ENCODE peak calls at places on chromosome 21, in six cellular contexts. F is H1, C is IMR-90, A is mesendoderm, J is trophoblast cell, P is mesenchymal stem cell. U is an unnamed sample.

GRCh38 chr21:25964009-25964408 is 206.6 kb downstream of the APP start:
- DNase-seq in F (no peak), C (no peak), A (no peak), J (peak; percentile 25), P (peak; percentile 29), U (no peak)

GRCh38 chr21:21238882-21239400 is 240.7 kb downstream of the NCAM2 start:
- DNase-seq in F (no peak), C (peak; percentile 22), A (no peak), J (no peak), P (no peak), U (no peak)

GRCh38 chr21:32653326-32653901 is 41.2 kb upstream of the CFAP298 start:
- DNase-seq in F (no peak), C (peak; percentile 10), A (peak; percentile 47), J (peak; percentile 55), P (peak; percentile 29), U (peak; percentile 5)

GRCh38 chr21:27425172-27425571 is 458.3 kb upstream of the ADAMTS5 start:
- DNase-seq in F (no peak), C (no peak), A (peak; percentile 81), J (peak; percentile 80), P (no peak), U (no peak)

GRCh38 chr21:23804866-23805265 is 1802.4 kb downstream of the MRPL39 start:
- DNase-seq in F (no peak), C (no peak), A (no peak), J (no peak), P (no peak), U (no peak)

GRCh38 chr21:24826822-24827221 is 780.5 kb downstream of the MRPL39 start:
- DNase-seq in F (no peak), C (no peak), A (no peak), J (no peak), P (no peak), U (no peak)

GRCh38 chr21:16279658-16280581 is 550.1 kb downstream of the USP25 start:
- DNase-seq in F (peak; percentile 3), C (peak; percentile 10), A (peak; percentile 20), J (no peak), P (peak; percentile 37), U (peak; percentile 75)

GRCh38 chr21:42179316-42179715 is 39.6 kb upstream of the ABCG1 start:
- DNase-seq in F (no peak), C (no peak), A (no peak), J (no peak), P (no peak), U (no peak)

GRCh38 chr21:42598159-42598735 is 55.2 kb upstream of the PDE9A start:
- DNase-seq in F (no peak), C (no peak), A (no peak), J (no peak), P (no peak), U (no peak)

GRCh38 chr21:39040494-39041110 is 142.6 kb downstream of the PSMG1 start:
- DNase-seq in F (no peak), C (no peak), A (no peak), J (no peak), P (no peak), U (no peak)

GRCh38 chr21:35048183-35048601 is 910 bp downstream of the RUNX1 start:
- DNase-seq in F (no peak), C (no peak), A (no peak), J (peak; percentile 38), P (peak; percentile 81), U (no peak)

GRCh38 chr21:46605759-46606426 is 1.0 kb upstream of the S100B start:
- DNase-seq in F (no peak), C (no peak), A (no peak), J (no peak), P (no peak), U (no peak)

GRCh38 chr21:25183577-25183976 is 423.7 kb downstream of the MRPL39 start:
- DNase-seq in F (no peak), C (no peak), A (no peak), J (no peak), P (no peak), U (no peak)

GRCh38 chr21:21159253-21159899 is 161.2 kb downstream of the NCAM2 start:
- DNase-seq in F (no peak), C (peak; percentile 64), A (no peak), J (no peak), P (no peak), U (no peak)

GRCh38 chr21:42379425-42380215 is 13.3 kb upstream of the TFF1 start:
- DNase-seq in F (no peak), C (no peak), A (no peak), J (no peak), P (no peak), U (no peak)

GRCh38 chr21:38809170-38809878 is 3.6 kb downstream of the ETS2 start:
- DNase-seq in F (no peak), C (no peak), A (no peak), J (no peak), P (no peak), U (no peak)

GRCh38 chr21:46562964-46563607 is 41.8 kb downstream of the S100B start:
- DNase-seq in F (no peak), C (no peak), A (no peak), J (no peak), P (no peak), U (no peak)

GRCh38 chr21:15669247-15669646 is 60.5 kb upstream of the USP25 start:
- DNase-seq in F (no peak), C (peak; percentile 57), A (peak; percentile 91), J (no peak), P (peak; percentile 47), U (no peak)

GRCh38 chr21:33789697-33790096 is 125.9 kb downstream of the ATP5PO start:
- DNase-seq in F (no peak), C (no peak), A (no peak), J (no peak), P (peak; percentile 15), U (no peak)

GRCh38 chr21:34800797-34801518 is 132.2 kb downstream of the CLIC6 start:
- DNase-seq in F (no peak), C (peak; percentile 46), A (peak; percentile 18), J (peak; percentile 85), P (no peak), U (no peak)

GRCh38 chr21:35020446-35020845 is 28.7 kb downstream of the RUNX1 start:
- DNase-seq in F (no peak), C (no peak), A (no peak), J (no peak), P (no peak), U (no peak)

GRCh38 chr21:44869860-44870747 is 3.4 kb downstream of the PTTG1IP start:
- DNase-seq in F (no peak), C (peak; percentile 96), A (peak; percentile 94), J (peak; percentile 95), P (peak; percentile 97), U (no peak)

GRCh38 chr21:44872568-44873355 is 728 bp downstream of the PTTG1IP start:
- DNase-seq in F (no peak), C (peak; percentile 46), A (peak; percentile 47), J (peak; percentile 68), P (peak; percentile 82), U (peak; percentile 38)

GRCh38 chr21:44870748-44871495 is 2.6 kb downstream of the PTTG1IP start:
- DNase-seq in F (no peak), C (no peak), A (no peak), J (peak; percentile 49), P (peak; percentile 64), U (no peak)

GRCh38 chr21:44873356-44874239 is at the start of gene PTTG1IP:
- DNase-seq in F (peak; percentile 91), C (peak; percentile 94), A (peak; percentile 98), J (peak; percentile 100), P (peak; percentile 95), U (peak; percentile 99)

GRCh38 chr21:44871576-44872265 is 1.8 kb downstream of the PTTG1IP start:
- DNase-seq in F (no peak), C (peak; percentile 77), A (no peak), J (peak; percentile 48), P (peak; percentile 88), U (no peak)
- H3K23ac ChIP-seq in F (no peak overlapping the region), C (peak overlapping the region; percentile 88), A (no peak overlapping the region), J (peak overlapping the region; percentile 9), P (no peak overlapping the region), U (peak overlapping the region; percentile 1)

DNA sequence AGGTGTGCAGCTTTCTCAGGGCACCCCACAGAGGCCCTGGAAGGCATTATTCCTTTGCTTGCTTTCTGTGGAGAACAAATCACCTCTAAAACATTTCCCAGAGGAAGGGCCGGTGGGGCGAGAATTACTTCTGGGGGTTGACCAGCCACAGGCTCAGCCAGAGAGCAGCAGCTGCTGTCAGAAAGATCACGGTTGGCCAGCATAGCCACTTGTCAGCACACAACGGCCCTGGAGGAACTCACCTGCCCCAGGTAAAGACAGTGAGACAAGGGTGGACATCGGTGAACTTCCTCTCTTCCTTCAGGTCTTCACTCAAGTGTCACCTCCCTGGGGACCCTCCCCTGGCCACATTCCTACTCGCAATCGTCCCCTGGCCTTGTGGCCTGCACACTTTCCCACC is 69.5 kb upstream of the CLDN14 start:
- DNase-seq in F (no peak), C (no peak), A (no peak), J (no peak), P (no peak), U (no peak)
- H3K23ac ChIP-seq in F (no peak overlapping the region), C (no peak overlapping the region), A (no peak overlapping the region), J (no peak overlapping the region), P (no peak overlapping the region), U (no peak overlapping the region)

DNA sequence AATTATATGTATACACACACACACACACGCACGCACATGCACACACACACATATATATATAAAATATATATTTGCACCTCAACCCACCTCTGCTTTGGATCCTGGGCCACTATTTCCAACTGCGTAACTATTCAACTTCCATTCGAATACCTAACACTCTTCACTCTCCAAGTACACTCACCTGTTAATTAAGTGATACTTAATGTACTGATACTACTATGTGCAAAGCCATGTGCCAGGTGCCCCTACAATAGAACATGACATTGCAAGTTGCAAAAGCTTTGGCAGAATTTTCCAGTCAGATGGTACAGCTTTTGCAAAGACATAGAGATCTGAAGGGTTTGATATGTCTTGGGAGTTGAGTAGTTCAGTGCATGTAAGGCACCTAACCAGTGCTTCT is 7.1 kb downstream of the CXADR start:
- DNase-seq in F (no peak), C (no peak), A (no peak), J (no peak), P (no peak), U (no peak)
- H3K23ac ChIP-seq in F (no peak overlapping the region), C (no peak overlapping the region), A (no peak overlapping the region), J (no peak overlapping the region), P (no peak overlapping the region), U (no peak overlapping the region)

GRCh38 chr21:37407719-37408455 is 41.3 kb downstream of the DYRK1A start:
- DNase-seq in F (no peak), C (peak; percentile 63), A (no peak), J (no peak), P (peak; percentile 60), U (no peak)

GRCh38 chr21:37408464-37409193 is 42.1 kb downstream of the DYRK1A start:
- DNase-seq in F (no peak), C (no peak), A (no peak), J (no peak), P (peak; percentile 34), U (no peak)

GRCh38 chr21:37402251-37402867 is 35.8 kb downstream of the DYRK1A start:
- DNase-seq in F (no peak), C (no peak), A (no peak), J (no peak), P (no peak), U (no peak)

GRCh38 chr21:37410639-37411038 is 44.1 kb downstream of the DYRK1A start:
- DNase-seq in F (no peak), C (no peak), A (no peak), J (no peak), P (no peak), U (no peak)

DNA sequence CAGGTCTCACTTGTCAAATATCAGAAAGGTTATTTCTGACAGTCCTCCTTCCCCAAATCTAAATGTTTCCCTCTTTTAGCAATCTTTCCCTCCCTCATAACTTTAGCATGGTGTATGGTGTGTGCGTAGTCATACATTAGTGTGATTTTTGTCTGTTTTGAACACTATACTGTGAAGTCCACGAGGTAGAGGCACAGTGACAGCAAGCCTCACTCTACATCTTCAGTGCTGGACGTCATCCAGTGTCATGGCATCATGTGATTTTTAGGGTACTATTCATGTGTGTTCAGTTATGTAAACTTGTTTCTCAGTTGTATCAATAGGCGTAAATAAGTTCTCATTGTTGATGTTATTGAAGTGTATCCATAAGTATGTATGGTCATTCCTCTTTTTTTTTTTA is 39.1 kb downstream of the DYRK1A start:
- DNase-seq in F (no peak), C (no peak), A (no peak), J (no peak), P (no peak), U (no peak)
- H3K23ac ChIP-seq in F (no peak overlapping the region), C (no peak overlapping the region), A (no peak overlapping the region), J (no peak overlapping the region), P (no peak overlapping the region), U (no peak overlapping the region)